ENCODE peak calls at places on chromosomes 7 and 10, in ten cellular contexts. M is A549, W is tibial nerve, K is breast epithelium, E is ovary, L is IMR-90, R is HCT116, U is endothelial cell of umbilical vein, F is stomach, J is heart left ventricle. P is an unnamed sample.

GRCh38 chr7:133971658-133972057 is 155.5 kb upstream of the LRGUK start:
- DNase-seq in F (no peak), E (no peak), R (no peak), W (no peak), L (no peak), K (no peak), M (no peak), J (no peak), U (no peak), P (no peak)

GRCh38 chr7:71824356-71824755 is 587.8 kb downstream of the CALN1 start:
- DNase-seq in R (no peak), M (no peak), J (no peak), L (no peak), W (no peak), F (no peak), K (no peak), E (no peak), U (no peak), P (no peak)

GRCh38 chr7:116955340-116955739 is 2.0 kb downstream of the ST7 start:
- DNase-seq in F (no peak), L (no peak), W (no peak), J (no peak), K (no peak), M (no peak), U (peak; percentile 9), E (no peak), R (no peak), P (no peak)

GRCh38 chr7:157495177-157495553 is 158.4 kb downstream of the DNAJB6 start:
- DNase-seq in M (no peak), J (no peak), W (no peak), U (no peak), R (no peak), L (no peak), E (no peak), F (no peak), K (no peak), P (no peak)

GRCh38 chr10:10830316-10831061 is 187.2 kb upstream of the CELF2 start:
- DNase-seq in W (no peak), E (no peak), R (no peak), M (no peak), K (no peak), J (no peak), L (peak; percentile 92), F (no peak), U (peak; percentile 93), P (no peak)

GRCh38 chr7:150941983-150942590 is 36.0 kb downstream of the KCNH2 start:
- DNase-seq in J (peak; percentile 79), W (peak; percentile 5), M (no peak), K (no peak), U (no peak), L (no peak), R (no peak), E (no peak), F (no peak), P (no peak)

GRCh38 chr10:117929321-117930067 is 117.2 kb downstream of the RAB11FIP2 start:
- DNase-seq in J (no peak), E (no peak), M (no peak), W (no peak), F (no peak), U (no peak), R (no peak), L (no peak), K (no peak), P (no peak)

GRCh38 chr7:44977304-44977858 is 1.4 kb downstream of the MYO1G start:
- DNase-seq in W (no peak), E (no peak), R (no peak), U (no peak), M (no peak), F (no peak), L (no peak), K (no peak), J (no peak), P (no peak)

GRCh38 chr7:54839538-54840213 is 80.7 kb upstream of the SEC61G start:
- DNase-seq in U (peak; percentile 43), J (peak; percentile 86), M (peak; percentile 81), L (peak; percentile 56), F (peak; percentile 41), E (peak; percentile 26), W (peak; percentile 52), R (peak; percentile 51), K (no peak), P (peak; percentile 94)

GRCh38 chr7:110418651-110419270 is 672.2 kb upstream of the LRRN3 start:
- DNase-seq in M (no peak), R (no peak), J (no peak), W (no peak), U (no peak), K (no peak), E (no peak), L (no peak), F (no peak), P (no peak)

GRCh38 chr10:55224007-55224781 is 423.2 kb upstream of the PCDH15 start:
- DNase-seq in F (no peak), U (no peak), E (no peak), L (no peak), M (no peak), J (no peak), W (no peak), K (no peak), R (no peak), P (no peak)

DNA sequence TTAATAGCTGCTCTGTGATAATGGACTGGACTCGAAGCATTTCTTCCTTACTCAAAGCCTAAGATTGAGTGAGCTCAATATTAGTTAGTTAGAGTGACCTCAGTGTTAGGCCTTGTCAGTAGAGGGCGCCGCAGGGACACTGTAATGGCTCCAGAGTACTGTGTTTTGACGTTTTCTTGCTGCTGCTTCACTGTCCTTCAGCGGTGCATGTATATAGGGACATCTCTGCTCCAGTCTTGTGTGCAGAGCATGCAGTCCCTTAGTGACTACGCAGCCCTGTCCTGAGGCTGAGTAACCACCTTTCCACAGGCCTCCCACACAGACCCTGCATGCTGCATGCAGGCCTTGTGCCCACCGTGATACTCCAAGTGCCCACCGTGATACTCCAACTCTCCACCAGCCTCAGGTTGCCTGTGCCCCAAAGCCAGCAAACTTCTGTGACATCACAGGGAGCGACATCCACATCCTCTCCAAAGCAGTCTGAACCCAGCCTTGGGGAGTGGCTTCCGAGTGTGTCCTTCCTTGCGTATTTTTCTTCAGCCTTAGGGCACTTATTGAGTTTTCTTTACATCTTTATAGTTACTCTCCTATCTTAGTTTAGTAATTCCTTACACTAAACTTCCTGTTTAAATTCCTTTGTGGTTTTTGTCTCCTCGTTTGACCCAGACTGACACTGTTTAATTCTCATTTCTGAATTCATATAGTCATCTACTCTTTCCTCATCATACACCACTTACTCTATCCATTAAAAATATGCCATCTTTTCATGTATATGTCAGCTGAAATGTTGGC is 118.2 kb downstream of the JAZF1 start:
- DNase-seq in W (peak; percentile 68), J (peak; percentile 62), M (peak; percentile 81), R (peak; percentile 27), K (no peak), L (peak; percentile 65), U (peak; percentile 59), F (peak; percentile 68), E (peak; percentile 82), P (no peak)
- TF ChIP-seq POLR2A in W (no peak), J (no peak), M (no peak), R (no peak), K (no peak), L (no peak), U (no peak), F (no peak), E (no peak), P (no peak)

DNA sequence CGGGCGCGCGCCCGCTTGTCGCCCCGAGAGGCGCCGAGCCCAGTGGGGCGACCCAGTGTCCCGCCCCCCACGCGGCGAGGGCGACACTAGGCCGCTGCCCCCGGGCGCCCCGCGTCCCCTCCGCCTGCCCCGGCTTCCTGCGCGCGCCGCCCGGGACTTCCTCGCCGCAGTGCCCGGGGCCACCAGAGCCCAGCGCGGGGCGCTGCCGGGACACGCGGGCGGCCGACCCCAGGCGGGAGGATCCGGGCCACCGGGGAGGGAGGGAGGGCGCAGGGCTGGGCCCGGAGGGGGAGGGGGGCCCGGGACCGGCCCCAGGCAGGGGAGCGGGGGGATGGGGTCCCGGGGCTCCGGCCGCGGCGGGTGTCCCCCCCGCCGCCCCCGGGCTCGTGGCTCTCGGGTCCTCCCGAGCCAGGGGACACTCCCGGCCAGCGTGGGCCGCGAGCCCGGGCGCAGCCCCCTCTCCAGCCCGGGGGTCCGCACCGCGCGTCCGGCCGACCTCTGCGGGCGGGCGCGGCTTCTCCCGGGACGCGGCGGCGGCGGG is 435 bp upstream of the PWWP2B start:
- DNase-seq in W (no peak), U (no peak), R (no peak), J (peak; percentile 75), L (peak; percentile 31), E (peak; percentile 74), F (peak; percentile 75), M (peak; percentile 42), K (no peak), P (no peak)
- H3K4me3 ChIP-seq in W (peak overlapping the region; percentile 50), U (no peak overlapping the region), R (peak overlapping the region; percentile 48), J (peak overlapping the region; percentile 72), L (peak overlapping the region; percentile 86), E (peak overlapping the region; percentile 74), F (peak overlapping the region; percentile 73), M (peak overlapping the region; percentile 100), K (peak overlapping the region; percentile 59), P (peak overlapping the region; percentile 40)

GRCh38 chr7:27971171-27971570 is 209.4 kb downstream of the JAZF1 start:
- DNase-seq in J (no peak), M (no peak), R (no peak), K (no peak), L (no peak), U (no peak), E (no peak), F (no peak), W (no peak), P (no peak)

GRCh38 chr7:27972272-27972671 is 208.3 kb downstream of the JAZF1 start:
- DNase-seq in L (no peak), M (no peak), W (no peak), E (no peak), K (no peak), R (no peak), F (no peak), J (no peak), U (no peak), P (no peak)

GRCh38 chr7:27973625-27974024 is 207.0 kb downstream of the JAZF1 start:
- DNase-seq in U (no peak), J (no peak), E (no peak), K (no peak), W (no peak), R (no peak), L (no peak), F (no peak), M (no peak), P (no peak)

DNA sequence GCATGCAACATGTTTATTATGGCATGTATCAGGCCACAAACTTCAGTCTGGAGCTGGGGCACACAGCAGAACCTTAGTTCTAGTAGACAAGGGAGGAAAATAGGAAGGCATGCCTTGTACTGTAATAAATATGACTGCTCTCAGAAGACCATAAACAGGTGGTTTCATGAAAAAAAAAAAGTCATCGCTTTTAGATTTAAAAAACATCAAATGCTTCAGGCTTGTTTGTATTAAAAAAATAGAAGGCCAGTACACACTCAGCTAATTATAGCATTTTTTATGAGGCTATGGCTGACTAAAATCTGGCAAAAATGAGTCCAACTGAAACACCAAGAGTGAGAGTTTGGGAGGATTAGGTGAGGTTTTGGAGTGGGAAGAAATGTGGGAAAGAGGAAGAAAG is 204.1 kb downstream of the JAZF1 start:
- DNase-seq in R (no peak), M (no peak), L (no peak), K (no peak), W (no peak), E (no peak), U (no peak), J (no peak), F (no peak), P (no peak)
- TF ChIP-seq CTCF in R (no peak), M (no peak), L (no peak), K (no peak), W (no peak), E (no peak), U (no peak), J (no peak), F (no peak), P (no peak)

GRCh38 chr10:71963351-71963755 is 842 bp upstream of the CHST3 start:
- DNase-seq in E (peak; percentile 74), M (no peak), K (no peak), F (no peak), W (peak; percentile 42), J (peak; percentile 80), R (no peak), L (no peak), U (no peak), P (no peak)
- TF ChIP-seq POLR2A in E (no peak), M (no peak), K (no peak), F (no peak), W (no peak), J (no peak), R (no peak), L (no peak), U (no peak), P (no peak)

P was measured in lower leg skin.